ENCODE peak calls at places on chromosomes 5 and 9, in eight cellular contexts. Z is tibial artery, H is OCI-LY7, I is NB4, E is AG09309, M is astrocyte, G is cardiac fibroblast, D is pancreas. B is an unnamed sample.

GRCh38 chr5:56638768-56639238 is 176.5 kb upstream of the MAP3K1 start:
- DNase-seq in I (no peak), D (no peak), M (no peak), E (no peak), G (no peak), H (no peak), Z (no peak), B (no peak)

GRCh38 chr9:100322954-100323536 is 29.7 kb downstream of the TEX10 start:
- DNase-seq in M (peak), D (no peak), G (peak), I (peak), Z (no peak), E (peak), H (peak), B (no peak)

GRCh38 chr9:95316794-95317118 is 753 bp downstream of the FANCC start:
- DNase-seq in H (peak), G (peak), Z (peak), D (peak), I (peak), M (peak), E (no peak), B (no peak)

GRCh38 chr5:158741296-158741695 is 358.4 kb downstream of the EBF1 start:
- DNase-seq in I (no peak), E (no peak), G (no peak), Z (no peak), M (no peak), H (no peak), D (no peak), B (no peak)

GRCh38 chr9:134319306-134320194 is 6.7 kb upstream of the RXRA start:
- DNase-seq in D (peak), M (no peak), H (no peak), E (no peak), I (no peak), G (no peak), Z (peak), B (no peak)

GRCh38 chr5:115098041-115098702 is 71.5 kb downstream of the TRIM36 start:
- DNase-seq in E (peak), I (peak), Z (no peak), D (no peak), M (peak), H (peak), G (peak), B (peak)

GRCh38 chr9:84851935-84852585 is 182.5 kb downstream of the NTRK2 start:
- DNase-seq in M (peak), I (no peak), Z (peak), H (no peak), G (peak), E (peak), D (no peak), B (peak)

GRCh38 chr5:158435161-158435616 is 576.2 kb upstream of the CLINT1 start:
- DNase-seq in G (no peak), H (peak), I (peak), Z (no peak), E (no peak), D (no peak), M (peak), B (no peak)

GRCh38 chr5:67263656-67264055 is 67.1 kb upstream of the CD180 start:
- DNase-seq in I (no peak), E (no peak), H (no peak), D (no peak), Z (no peak), M (no peak), G (no peak), B (no peak)

GRCh38 chr5:24363789-24364534 is 280.8 kb downstream of the CDH10 start:
- DNase-seq in Z (no peak), I (no peak), H (no peak), G (no peak), D (peak), M (no peak), E (no peak), B (no peak)

GRCh38 chr5:135991381-135991907 is 36.7 kb upstream of the LECT2 start:
- DNase-seq in Z (no peak), G (no peak), H (no peak), M (no peak), E (no peak), I (no peak), D (no peak), B (no peak)

GRCh38 chr5:135995979-135996378 is 32.8 kb upstream of the TGFBI start:
- DNase-seq in M (peak), D (no peak), Z (no peak), H (no peak), I (no peak), G (no peak), E (no peak), B (no peak)

GRCh38 chr5:135996611-135997010 is 32.2 kb upstream of the TGFBI start:
- DNase-seq in D (no peak), Z (no peak), H (no peak), G (no peak), E (no peak), I (no peak), M (peak), B (no peak)

GRCh38 chr5:135993248-135993893 is 35.4 kb upstream of the TGFBI start:
- DNase-seq in E (no peak), M (peak), Z (no peak), G (peak), I (no peak), H (no peak), D (no peak), B (no peak)

GRCh38 chr5:135993894-135994514 is 34.8 kb upstream of the TGFBI start:
- DNase-seq in M (peak), I (peak), H (no peak), G (peak), Z (no peak), D (no peak), E (no peak), B (peak)
- H3K4me3 ChIP-seq in M (no peak), I (no peak), H (no peak), G (no peak), Z (no peak), D (no peak), E (no peak), B (no peak)

GRCh38 chr5:73312872-73313510 is 135.6 kb downstream of the FOXD1 start:
- DNase-seq in M (no peak), E (no peak), G (no peak), D (no peak), H (no peak), I (no peak), Z (no peak), B (no peak)

GRCh38 chr5:73314395-73315195 is 134.0 kb downstream of the FOXD1 start:
- DNase-seq in E (no peak), G (no peak), I (peak), H (no peak), D (no peak), M (peak), Z (no peak), B (no peak)

GRCh38 chr5:73312146-73312871 is 136.3 kb downstream of the FOXD1 start:
- DNase-seq in I (peak), M (peak), H (peak), G (peak), Z (no peak), E (peak), D (no peak), B (peak)

GRCh38 chr5:73307645-73308346 is 134.8 kb downstream of the TMEM174 start:
- DNase-seq in Z (no peak), I (no peak), H (no peak), D (no peak), E (no peak), G (no peak), M (no peak), B (no peak)

DNA sequence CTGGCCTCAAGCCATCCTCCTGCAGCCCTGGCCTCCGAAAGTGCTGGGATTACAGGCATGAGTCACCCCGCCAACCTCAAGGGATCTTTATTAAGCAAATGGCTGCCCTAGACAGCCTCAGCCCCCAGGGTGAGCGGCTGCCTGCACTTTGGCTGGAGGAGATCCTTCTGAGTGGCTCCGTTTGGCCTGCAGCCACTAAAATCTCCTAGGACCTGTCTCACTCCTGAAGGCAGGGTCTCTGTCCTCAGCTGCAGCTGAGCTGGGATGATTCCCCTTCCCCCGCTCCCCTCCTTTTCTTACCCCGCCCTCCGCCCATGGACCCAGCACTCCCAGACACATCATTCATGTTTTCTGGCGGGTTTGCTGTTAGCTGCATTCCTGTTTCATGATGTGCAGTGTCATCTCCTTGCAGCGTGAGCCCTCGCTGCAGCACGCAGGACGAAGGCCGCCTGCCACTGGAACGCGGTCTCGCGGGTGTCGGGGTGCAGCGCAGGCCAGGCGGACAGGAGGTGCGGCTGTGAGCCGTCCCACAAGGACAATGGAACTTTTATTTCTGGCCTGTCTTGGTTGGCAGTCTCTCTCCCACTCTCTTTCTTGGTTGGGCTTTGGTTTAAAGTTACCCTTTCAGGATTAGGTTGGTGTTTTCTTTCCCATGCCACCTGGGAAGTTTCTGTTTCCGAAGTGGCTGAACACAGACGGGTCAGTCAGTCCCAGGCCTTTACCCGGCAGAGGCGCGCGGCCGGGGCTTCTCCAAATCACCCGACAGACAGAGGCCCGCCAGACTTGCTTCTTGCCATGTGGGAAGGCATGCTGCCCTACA is 137.1 kb downstream of the FOXD1 start:
- DNase-seq in E (peak), I (peak), D (no peak), Z (peak), G (peak), H (no peak), M (peak), B (no peak)
- H3K4me3 ChIP-seq in E (no peak), I (no peak), D (no peak), Z (peak), G (no peak), H (no peak), M (no peak), B (no peak)

GRCh38 chr5:149781612-149782011 is 51.5 kb downstream of the PPARGC1B start:
- DNase-seq in G (no peak), H (no peak), D (no peak), M (no peak), Z (no peak), E (no peak), I (no peak), B (no peak)
- H3K4me3 ChIP-seq in G (no peak), H (no peak), D (no peak), M (no peak), Z (no peak), E (no peak), I (no peak), B (no peak)

GRCh38 chr9:136956604-136957003 is 4.5 kb downstream of the LCN12 start:
- DNase-seq in Z (no peak), M (no peak), I (no peak), D (no peak), G (no peak), E (no peak), H (no peak), B (no peak)

GRCh38 chr9:136955943-136956335 is 3.9 kb downstream of the LCN12 start:
- DNase-seq in G (no peak), I (no peak), D (no peak), M (no peak), E (no peak), H (no peak), Z (no peak), B (no peak)

GRCh38 chr9:136958473-136958872 is 6.4 kb downstream of the LCN12 start:
- DNase-seq in I (no peak), G (no peak), Z (no peak), M (no peak), H (no peak), D (no peak), E (no peak), B (no peak)

GRCh38 chr9:136957901-136958300 is 5.8 kb downstream of the LCN12 start:
- DNase-seq in I (no peak), D (no peak), Z (no peak), H (no peak), G (no peak), M (no peak), E (no peak), B (no peak)

DNA sequence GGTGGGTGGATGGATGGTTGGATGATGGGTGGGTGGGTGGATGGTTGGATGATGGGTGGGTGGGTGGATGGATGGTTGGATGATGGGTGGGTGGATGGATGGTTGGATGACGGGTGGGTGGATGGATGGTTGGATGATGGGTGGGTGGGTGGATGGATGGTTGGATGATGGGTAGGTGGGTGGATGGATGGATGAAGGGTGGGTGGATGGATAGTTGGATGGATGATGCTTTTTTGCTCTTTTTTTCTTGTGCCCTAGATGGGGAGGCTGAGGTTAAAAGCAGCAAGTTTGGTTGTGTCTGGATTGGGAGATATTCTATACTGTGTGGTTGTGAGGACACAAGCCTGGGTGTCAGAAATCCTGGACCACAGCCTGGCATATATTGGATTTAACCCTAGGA is 5.4 kb downstream of the LCN12 start:
- DNase-seq in E (no peak), G (no peak), Z (no peak), I (no peak), H (no peak), D (no peak), M (no peak), B (no peak)
- H3K4me3 ChIP-seq in E (no peak), G (no peak), Z (no peak), I (no peak), H (no peak), D (no peak), M (no peak), B (no peak)

GRCh38 chr5:74288038-74288437 is 352.5 kb downstream of the ENC1 start:
- DNase-seq in M (no peak), G (no peak), H (no peak), Z (no peak), E (no peak), D (no peak), I (no peak), B (no peak)
- H3K4me3 ChIP-seq in M (no peak), G (no peak), H (no peak), Z (no peak), E (no peak), D (no peak), I (no peak), B (no peak)

GRCh38 chr5:96636601-96637000 is 25.6 kb upstream of the CAST start:
- DNase-seq in G (no peak), E (no peak), I (no peak), Z (no peak), D (no peak), M (no peak), H (no peak), B (no peak)

GRCh38 chr5:96637191-96637590 is 25.0 kb upstream of the CAST start:
- DNase-seq in Z (no peak), E (no peak), I (no peak), H (no peak), G (no peak), M (no peak), D (no peak), B (no peak)

GRCh38 chr5:96638566-96638965 is 23.6 kb upstream of the CAST start:
- DNase-seq in D (no peak), E (no peak), I (no peak), M (no peak), G (no peak), H (no peak), Z (no peak), B (no peak)

GRCh38 chr5:96629774-96630173 is 32.4 kb upstream of the CAST start:
- DNase-seq in D (no peak), G (peak), E (peak), Z (no peak), I (no peak), M (peak), H (no peak), B (peak)

GRCh38 chr5:96633820-96634219 is 28.4 kb upstream of the CAST start:
- DNase-seq in I (no peak), M (peak), E (no peak), G (peak), D (no peak), H (no peak), Z (no peak), B (no peak)
- H3K4me3 ChIP-seq in I (no peak), M (no peak), E (no peak), G (no peak), D (no peak), H (no peak), Z (no peak), B (no peak)

DNA sequence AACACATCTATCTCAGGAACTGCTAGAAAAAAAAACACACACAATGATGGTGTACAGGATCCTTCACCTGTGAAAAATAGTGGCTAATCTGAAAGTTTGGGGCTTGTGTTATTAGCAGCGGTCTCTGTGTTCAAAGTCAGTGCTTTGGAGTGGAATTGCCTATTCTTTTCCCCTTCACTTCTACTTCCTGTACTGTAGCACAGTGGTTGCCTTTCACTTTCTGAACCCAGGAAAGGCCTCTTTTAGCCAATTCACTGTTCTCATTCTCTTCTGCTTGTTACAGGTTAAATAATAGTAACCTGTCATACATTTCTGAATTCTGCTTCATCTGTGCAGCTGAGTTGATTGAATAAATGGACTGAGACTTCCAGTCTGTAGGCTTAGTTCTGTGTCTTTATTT is 161.3 kb upstream of the RGS7BP start:
- DNase-seq in G (no peak), Z (no peak), M (no peak), D (no peak), E (no peak), H (no peak), I (no peak), B (no peak)
- H3K4me3 ChIP-seq in G (no peak), Z (no peak), M (no peak), D (no peak), E (no peak), H (no peak), I (no peak), B (no peak)

GRCh38 chr5:124734574-124735168 is 11.8 kb downstream of the ZNF608 start:
- DNase-seq in I (no peak), M (no peak), H (no peak), E (no peak), G (no peak), D (no peak), Z (no peak), B (no peak)
- H3K4me3 ChIP-seq in I (no peak), M (peak), H (peak), E (no peak), G (no peak), D (no peak), Z (peak), B (no peak)

GRCh38 chr9:20317701-20318100 is 304.6 kb downstream of the MLLT3 start:
- DNase-seq in D (no peak), E (no peak), H (no peak), M (no peak), I (no peak), Z (no peak), G (no peak), B (no peak)
- H3K4me3 ChIP-seq in D (no peak), E (no peak), H (no peak), M (no peak), I (no peak), Z (no peak), G (no peak), B (no peak)

DNA sequence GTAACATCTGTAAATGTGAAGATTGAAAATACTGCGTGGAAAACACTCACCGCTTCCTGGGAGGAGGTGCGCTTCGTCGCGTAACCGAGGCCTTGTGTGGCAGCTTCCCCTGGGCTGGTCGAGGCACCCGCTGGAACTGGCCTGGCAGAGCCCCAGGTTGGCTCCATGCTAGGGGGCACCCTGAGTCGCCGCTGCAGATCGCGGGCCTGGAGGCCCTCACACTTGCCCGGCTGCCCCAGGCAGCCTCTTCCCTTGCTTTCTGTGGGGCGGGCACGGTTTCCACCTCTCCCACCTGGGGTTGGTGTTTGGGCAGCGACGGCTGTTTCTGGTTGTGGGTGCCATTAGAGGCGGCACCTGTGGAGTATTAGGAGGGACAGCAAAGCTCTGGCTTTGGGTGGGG is 852 bp downstream of the ZNF354C start:
- DNase-seq in E (no peak), H (no peak), I (no peak), Z (no peak), G (no peak), M (no peak), D (no peak), B (no peak)
- H3K4me3 ChIP-seq in E (peak), H (no peak), I (no peak), Z (peak), G (peak), M (peak), D (peak), B (peak)